ENCODE peak calls at places on chromosome 17, in five cellular contexts. Z is T-helper 9 cell, M is retina, Q is NB4, I is NCI-H2081. S is an unnamed sample.
A peak's percentile ranks its signal among the peaks of the same experiment; 100 is the strongest.

GRCh38 chr17:73348018-73348823 is 36.4 kb upstream of the CDC42EP4 start:
- DNase-seq in Z (no peak), Q (no peak), M (no peak), I (no peak), S (peak; percentile 58)

GRCh38 chr17:58219789-58220183 is 731 bp upstream of the MKS1 start:
- DNase-seq in Q (peak; percentile 16), Z (no peak), I (no peak), M (no peak), S (no peak)

GRCh38 chr17:36527851-36528250 is 6.8 kb downstream of the MYO19 start:
- DNase-seq in I (no peak), Q (no peak), M (no peak), Z (no peak), S (no peak)

GRCh38 chr17:80029235-80029974 is 6.3 kb downstream of the TBC1D16 start:
- DNase-seq in I (no peak), Z (no peak), M (peak; percentile 34), Q (peak; percentile 87), S (peak; percentile 63)

GRCh38 chr17:62614142-62614541 is 13.3 kb upstream of the MRC2 start:
- DNase-seq in M (no peak), I (no peak), Z (no peak), Q (no peak), S (peak; percentile 38)

GRCh38 chr17:44170499-44171201 is at the start of gene ASB16:
- DNase-seq in Q (no peak), Z (no peak), I (no peak), M (peak; percentile 74), S (peak; percentile 70)

GRCh38 chr17:72631568-72631967 is 460.9 kb downstream of the SLC39A11 start:
- DNase-seq in I (no peak), M (no peak), Z (no peak), Q (no peak), S (no peak)

GRCh38 chr17:51814521-51814920 is 344.0 kb downstream of the CA10 start:
- DNase-seq in Q (no peak), M (no peak), I (no peak), Z (no peak), S (no peak)

GRCh38 chr17:29615492-29616299 is 7.0 kb downstream of the CORO6 start:
- DNase-seq in Q (peak; percentile 89), Z (peak; percentile 83), M (peak; percentile 88), I (peak; percentile 46), S (peak; percentile 94)

GRCh38 chr17:732788-733720 is 658 bp downstream of the TLCD3A start:
- DNase-seq in M (peak; percentile 75), Z (no peak), Q (peak; percentile 35), I (no peak), S (peak; percentile 77)

GRCh38 chr17:64449545-64449944 is 630 bp downstream of the MILR1 start:
- DNase-seq in Z (no peak), Q (peak; percentile 59), I (no peak), M (no peak), S (no peak)

GRCh38 chr17:50201226-50201854 is at the start of gene COL1A1:
- DNase-seq in M (no peak), Z (no peak), Q (no peak), I (no peak), S (peak; percentile 86)

GRCh38 chr17:40809721-40810421 is 10.1 kb upstream of the KRT28 start:
- DNase-seq in M (no peak), I (no peak), Q (no peak), Z (no peak), S (no peak)

GRCh38 chr17:40534431-40535189 is 30.7 kb downstream of the CCR7 start:
- DNase-seq in Z (no peak), I (no peak), Q (no peak), M (no peak), S (peak; percentile 73)

GRCh38 chr17:43456661-43457361 is 27.0 kb upstream of the DHX8 start:
- DNase-seq in I (no peak), Q (peak; percentile 84), M (peak; percentile 61), Z (no peak), S (peak; percentile 94)

GRCh38 chr17:71427801-71428200 is 693.0 kb upstream of the SOX9 start:
- DNase-seq in M (no peak), Q (no peak), Z (no peak), I (no peak), S (no peak)

GRCh38 chr17:8444506-8444905 is 8.8 kb downstream of the NDEL1 start:
- DNase-seq in M (no peak), I (no peak), Z (no peak), Q (no peak), S (no peak)

GRCh38 chr17:65346166-65346565 is 209.0 kb downstream of the RGS9 start:
- DNase-seq in M (no peak), Z (no peak), Q (no peak), I (no peak), S (no peak)

GRCh38 chr17:7438050-7438614 is 1.2 kb upstream of the FGF11 start:
- DNase-seq in M (peak; percentile 78), I (no peak), Q (peak; percentile 72), Z (peak; percentile 42), S (peak; percentile 76)

GRCh38 chr17:28874750-28875149 is 19.9 kb downstream of the ERAL1 start:
- DNase-seq in Z (no peak), Q (no peak), I (no peak), M (no peak), S (peak; percentile 23)

GRCh38 chr17:49748791-49749190 is 15.1 kb downstream of the FAM117A start:
- DNase-seq in Q (no peak), I (no peak), M (no peak), Z (peak; percentile 46), S (peak; percentile 33)

GRCh38 chr17:34644941-34645550 is 65.7 kb downstream of the TMEM132E start:
- DNase-seq in I (no peak), M (peak; percentile 48), Q (no peak), Z (no peak), S (no peak)

GRCh38 chr17:58005728-58006562 is 1.1 kb downstream of the SRSF1 start:
- DNase-seq in Z (no peak), Q (no peak), I (no peak), M (no peak), S (no peak)

GRCh38 chr17:68800731-68801130 is 154.5 kb downstream of the ABCA8 start:
- DNase-seq in Z (no peak), I (no peak), M (no peak), Q (no peak), S (no peak)

GRCh38 chr17:28712037-28712704 is 483 bp upstream of the PROCA1 start:
- DNase-seq in Z (peak; percentile 50), M (peak; percentile 69), I (no peak), Q (peak; percentile 95), S (peak; percentile 69)

GRCh38 chr17:306536-307294 is 45.9 kb downstream of the RPH3AL start:
- DNase-seq in M (no peak), Z (no peak), Q (no peak), I (no peak), S (no peak)

GRCh38 chr17:14067347-14067746 is 2.0 kb upstream of the COX10 start:
- DNase-seq in M (no peak), Q (no peak), Z (no peak), I (no peak), S (no peak)

GRCh38 chr17:59785091-59785799 is 77.8 kb downstream of the VMP1 start:
- DNase-seq in Q (peak; percentile 64), I (no peak), M (no peak), Z (no peak), S (no peak)

GRCh38 chr17:3697157-3697515 is 1.2 kb upstream of the P2RX5 start:
- DNase-seq in Q (no peak), Z (no peak), I (no peak), M (no peak), S (no peak)

GRCh38 chr17:77535435-77535834 is 394.7 kb downstream of the SEC14L1 start:
- DNase-seq in Q (peak; percentile 52), I (no peak), Z (no peak), M (no peak), S (no peak)

GRCh38 chr17:62687997-62688396 is 60.5 kb downstream of the MRC2 start:
- DNase-seq in M (no peak), I (no peak), Q (no peak), Z (no peak), S (no peak)

GRCh38 chr17:63369233-63369632 is 76.9 kb downstream of the CYB561 start:
- DNase-seq in M (no peak), Q (no peak), Z (no peak), I (no peak), S (no peak)

GRCh38 chr17:42274812-42275526 is 1.2 kb downstream of the STAT5B start:
- DNase-seq in Z (no peak), I (no peak), M (no peak), Q (no peak), S (no peak)

GRCh38 chr17:73984981-73985380 is 218.5 kb upstream of the RPL38 start:
- DNase-seq in Z (no peak), I (no peak), Q (peak; percentile 73), M (no peak), S (peak; percentile 92)

GRCh38 chr17:40069751-40070643 is 7.2 kb downstream of the THRA start:
- DNase-seq in I (peak; percentile 76), M (peak; percentile 24), Z (no peak), Q (peak; percentile 62), S (no peak)

GRCh38 chr17:41451154-41451728 is 10.5 kb upstream of the KRT38 start:
- DNase-seq in M (no peak), Z (no peak), Q (no peak), I (no peak), S (no peak)

S was measured in left kidney.